ENCODE peak calls at places on chromosomes 1 and 21, in nine cellular contexts. One of them, this sample, is unnamed.

GRCh38 chr1:195097316-195097715 is 1510.9 kb downstream of the KCNT2 start:
- DNase-seq in lower lobe of right lung: no peak
- DNase-seq in NCI-H2081: no peak
- DNase-seq in GM18507: no peak
- DNase-seq in ureter: no peak
- DNase-seq in left ventricle myocardium inferior: no peak
- DNase-seq in T-helper 1 cell: no peak
- DNase-seq in activated CD8-positive, alpha-beta memory T cell treated with anti-CD3 and anti-CD28 coated beads for 1 hour: no peak
- DNase-seq in non-pigmented ciliary epithelial cell: no peak
- DNase-seq in this sample: no peak

GRCh38 chr21:33026878-33027400 is 1.2 kb downstream of the OLIG2 start:
- DNase-seq in left ventricle myocardium inferior: no peak
- DNase-seq in activated CD8-positive, alpha-beta memory T cell treated with anti-CD3 and anti-CD28 coated beads for 1 hour: no peak
- DNase-seq in ureter: no peak
- DNase-seq in NCI-H2081: no peak
- DNase-seq in lower lobe of right lung: no peak
- DNase-seq in GM18507: no peak
- DNase-seq in T-helper 1 cell: no peak
- DNase-seq in non-pigmented ciliary epithelial cell: no peak
- DNase-seq in this sample: no peak

GRCh38 chr1:204121840-204122555 is 29.8 kb downstream of the ETNK2 start:
- DNase-seq in GM18507: no peak
- DNase-seq in left ventricle myocardium inferior: no peak
- DNase-seq in activated CD8-positive, alpha-beta memory T cell treated with anti-CD3 and anti-CD28 coated beads for 1 hour: no peak
- DNase-seq in T-helper 1 cell: no peak
- DNase-seq in lower lobe of right lung: no peak
- DNase-seq in ureter: no peak
- DNase-seq in NCI-H2081: no peak
- DNase-seq in non-pigmented ciliary epithelial cell: no peak
- DNase-seq in this sample: no peak

GRCh38 chr1:168330285-168330684 is 49.6 kb downstream of the TBX19 start:
- DNase-seq in left ventricle myocardium inferior: no peak
- DNase-seq in lower lobe of right lung: no peak
- DNase-seq in NCI-H2081: no peak
- DNase-seq in GM18507: no peak
- DNase-seq in ureter: no peak
- DNase-seq in T-helper 1 cell: no peak
- DNase-seq in non-pigmented ciliary epithelial cell: no peak
- DNase-seq in activated CD8-positive, alpha-beta memory T cell treated with anti-CD3 and anti-CD28 coated beads for 1 hour: no peak
- DNase-seq in this sample: no peak

GRCh38 chr1:112507896-112508241 is 896 bp upstream of the WNT2B start:
- DNase-seq in T-helper 1 cell: no peak
- DNase-seq in left ventricle myocardium inferior: no peak
- DNase-seq in lower lobe of right lung: no peak
- DNase-seq in NCI-H2081: no peak
- DNase-seq in GM18507: no peak
- DNase-seq in activated CD8-positive, alpha-beta memory T cell treated with anti-CD3 and anti-CD28 coated beads for 1 hour: no peak
- DNase-seq in ureter: no peak
- DNase-seq in non-pigmented ciliary epithelial cell: no peak
- DNase-seq in this sample: no peak

GRCh38 chr1:42844592-42845140 is 1.7 kb upstream of the ZNF691 start:
- DNase-seq in lower lobe of right lung: no peak
- DNase-seq in T-helper 1 cell: no peak
- DNase-seq in ureter: no peak
- DNase-seq in left ventricle myocardium inferior: no peak
- DNase-seq in GM18507: no peak
- DNase-seq in activated CD8-positive, alpha-beta memory T cell treated with anti-CD3 and anti-CD28 coated beads for 1 hour: no peak
- DNase-seq in NCI-H2081: no peak
- DNase-seq in non-pigmented ciliary epithelial cell: peak
- DNase-seq in this sample: no peak

GRCh38 chr1:185338719-185339622 is 21.9 kb upstream of the IVNS1ABP start:
- DNase-seq in lower lobe of right lung: peak
- DNase-seq in ureter: no peak
- DNase-seq in NCI-H2081: no peak
- DNase-seq in T-helper 1 cell: no peak
- DNase-seq in activated CD8-positive, alpha-beta memory T cell treated with anti-CD3 and anti-CD28 coated beads for 1 hour: no peak
- DNase-seq in GM18507: no peak
- DNase-seq in non-pigmented ciliary epithelial cell: no peak
- DNase-seq in left ventricle myocardium inferior: no peak
- DNase-seq in this sample: no peak

GRCh38 chr1:161311595-161312181 is 1.9 kb upstream of the MPZ start:
- DNase-seq in non-pigmented ciliary epithelial cell: no peak
- DNase-seq in NCI-H2081: no peak
- DNase-seq in GM18507: no peak
- DNase-seq in T-helper 1 cell: no peak
- DNase-seq in activated CD8-positive, alpha-beta memory T cell treated with anti-CD3 and anti-CD28 coated beads for 1 hour: no peak
- DNase-seq in ureter: no peak
- DNase-seq in lower lobe of right lung: no peak
- DNase-seq in left ventricle myocardium inferior: no peak
- DNase-seq in this sample: no peak

GRCh38 chr1:167676916-167677848 is 44.6 kb upstream of the MPZL1 start:
- DNase-seq in non-pigmented ciliary epithelial cell: no peak
- DNase-seq in T-helper 1 cell: no peak
- DNase-seq in lower lobe of right lung: no peak
- DNase-seq in left ventricle myocardium inferior: no peak
- DNase-seq in activated CD8-positive, alpha-beta memory T cell treated with anti-CD3 and anti-CD28 coated beads for 1 hour: no peak
- DNase-seq in GM18507: no peak
- DNase-seq in ureter: no peak
- DNase-seq in NCI-H2081: no peak
- DNase-seq in this sample: no peak

GRCh38 chr1:55380313-55380970 is 165.3 kb upstream of the USP24 start:
- DNase-seq in left ventricle myocardium inferior: peak
- DNase-seq in NCI-H2081: no peak
- DNase-seq in GM18507: no peak
- DNase-seq in T-helper 1 cell: no peak
- DNase-seq in activated CD8-positive, alpha-beta memory T cell treated with anti-CD3 and anti-CD28 coated beads for 1 hour: no peak
- DNase-seq in ureter: no peak
- DNase-seq in non-pigmented ciliary epithelial cell: no peak
- DNase-seq in lower lobe of right lung: no peak
- DNase-seq in this sample: no peak